ENCODE peak calls at places on chromosome 14, in five cellular contexts. C is WTC11, I is HepG2, W is K562, G is H1. B is an unnamed sample.

GRCh38 chr14:96224480-96225096 is 19.9 kb downstream of the BDKRB2 start:
- DNase-seq in C (no peak), I (no peak), W (no peak), G (no peak), B (no peak)

GRCh38 chr14:77307099-77307496 is 13.6 kb downstream of the POMT2 start:
- DNase-seq in C (no peak), I (peak; percentile 58), W (no peak), G (no peak), B (no peak)

GRCh38 chr14:84409435-84409834 is 1120.5 kb upstream of the FLRT2 start:
- DNase-seq in C (no peak), I (no peak), W (no peak), G (no peak), B (no peak)

GRCh38 chr14:50469982-50470381 is 62.4 kb downstream of the MAP4K5 start:
- DNase-seq in C (no peak), I (no peak), W (no peak), G (no peak), B (no peak)

GRCh38 chr14:90204516-90204915 is 51.8 kb upstream of the PSMC1 start:
- DNase-seq in C (no peak), I (no peak), W (no peak), G (no peak), B (no peak)

GRCh38 chr14:88005050-88005481 is at the start of gene GPR65:
- DNase-seq in C (no peak), I (no peak), W (no peak), G (no peak), B (peak; percentile 69)

GRCh38 chr14:55514819-55515470 is 65.1 kb upstream of the KTN1 start:
- DNase-seq in C (no peak), I (no peak), W (no peak), G (no peak), B (no peak)

GRCh38 chr14:35594616-35595015 is 60.7 kb downstream of the INSM2 start:
- DNase-seq in C (no peak), I (no peak), W (no peak), G (no peak), B (no peak)

GRCh38 chr14:42370056-42370455 is 763.4 kb downstream of the LRFN5 start:
- DNase-seq in C (no peak), I (no peak), W (no peak), G (no peak), B (no peak)

GRCh38 chr14:90850487-90850886 is 34.3 kb upstream of the TTC7B start:
- DNase-seq in C (no peak), I (peak; percentile 30), W (no peak), G (peak; percentile 45), B (no peak)

GRCh38 chr14:102622262-102622885 is 29.9 kb downstream of the RCOR1 start:
- DNase-seq in C (no peak), I (no peak), W (no peak), G (no peak), B (no peak)

GRCh38 chr14:67938046-67938445 is 118.5 kb downstream of the RAD51B start:
- DNase-seq in C (no peak), I (no peak), W (no peak), G (no peak), B (no peak)

GRCh38 chr14:67935371-67935770 is 115.8 kb downstream of the RAD51B start:
- DNase-seq in C (no peak), I (no peak), W (no peak), G (no peak), B (no peak)

GRCh38 chr14:67932708-67933107 is 113.1 kb downstream of the RAD51B start:
- DNase-seq in C (no peak), I (no peak), W (no peak), G (no peak), B (no peak)

GRCh38 chr14:67934851-67935250 is 115.3 kb downstream of the RAD51B start:
- DNase-seq in C (no peak), I (no peak), W (no peak), G (no peak), B (no peak)

GRCh38 chr14:67934087-67934486 is 114.5 kb downstream of the RAD51B start:
- DNase-seq in C (peak; percentile 28), I (peak; percentile 62), W (peak; percentile 19), G (no peak), B (peak; percentile 42)
- TF ChIP-seq ATF2 in C (no peak), I (no peak), W (no peak), G (peak; percentile 42), B (no peak)

DNA sequence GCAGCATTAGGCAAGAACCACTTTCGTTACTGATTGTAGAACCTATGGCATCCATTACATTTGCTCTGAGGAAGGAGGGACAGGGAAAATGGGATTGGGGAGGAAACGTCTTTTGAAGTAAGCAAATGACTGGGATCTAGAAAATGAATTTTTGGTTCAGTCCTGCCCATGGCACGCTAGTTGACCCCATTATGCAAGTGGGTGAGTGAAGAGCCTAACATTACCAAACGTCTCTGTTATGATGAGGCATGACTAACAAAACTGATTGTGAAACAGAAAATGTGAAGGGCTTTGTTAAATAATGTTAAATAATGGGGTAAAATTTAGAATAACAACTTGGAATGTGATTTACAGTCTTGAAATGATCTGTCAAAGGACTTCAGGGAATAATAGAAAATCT is 38.9 kb downstream of the CPSF2 start:
- DNase-seq in C (no peak), I (no peak), W (no peak), G (no peak), B (no peak)
- TF ChIP-seq CTCF in C (no peak), I (no peak), W (no peak), G (no peak), B (no peak)

GRCh38 chr14:62661818-62662217 is 383.4 kb downstream of the KCNH5 start:
- DNase-seq in C (no peak), I (no peak), W (no peak), G (no peak), B (no peak)
- TF ChIP-seq ATF2 in C (no peak), I (no peak), W (no peak), G (no peak), B (no peak)

GRCh38 chr14:68694516-68695235 is 98.2 kb downstream of the ZFP36L1 start:
- DNase-seq in C (no peak), I (no peak), W (no peak), G (no peak), B (no peak)
- TF ChIP-seq CTCF in C (no peak), I (no peak), W (no peak), G (no peak), B (no peak)

GRCh38 chr14:20477211-20477876 is 8.1 kb downstream of the PNP start:
- DNase-seq in C (no peak), I (no peak), W (no peak), G (no peak), B (no peak)
- TF ChIP-seq ATF2 in C (no peak), I (no peak), W (no peak), G (no peak), B (no peak)

GRCh38 chr14:104941508-104942365 is 17.1 kb downstream of the PLD4 start:
- DNase-seq in C (no peak), I (no peak), W (no peak), G (no peak), B (no peak)

GRCh38 chr14:104938960-104939359 is 14.3 kb downstream of the PLD4 start:
- DNase-seq in C (no peak), I (no peak), W (no peak), G (no peak), B (no peak)

GRCh38 chr14:104942586-104942985 is 17.9 kb downstream of the PLD4 start:
- DNase-seq in C (no peak), I (no peak), W (no peak), G (no peak), B (no peak)

GRCh38 chr14:104939666-104940410 is 15.2 kb downstream of the PLD4 start:
- DNase-seq in C (peak; percentile 5), I (no peak), W (no peak), G (no peak), B (no peak)

DNA sequence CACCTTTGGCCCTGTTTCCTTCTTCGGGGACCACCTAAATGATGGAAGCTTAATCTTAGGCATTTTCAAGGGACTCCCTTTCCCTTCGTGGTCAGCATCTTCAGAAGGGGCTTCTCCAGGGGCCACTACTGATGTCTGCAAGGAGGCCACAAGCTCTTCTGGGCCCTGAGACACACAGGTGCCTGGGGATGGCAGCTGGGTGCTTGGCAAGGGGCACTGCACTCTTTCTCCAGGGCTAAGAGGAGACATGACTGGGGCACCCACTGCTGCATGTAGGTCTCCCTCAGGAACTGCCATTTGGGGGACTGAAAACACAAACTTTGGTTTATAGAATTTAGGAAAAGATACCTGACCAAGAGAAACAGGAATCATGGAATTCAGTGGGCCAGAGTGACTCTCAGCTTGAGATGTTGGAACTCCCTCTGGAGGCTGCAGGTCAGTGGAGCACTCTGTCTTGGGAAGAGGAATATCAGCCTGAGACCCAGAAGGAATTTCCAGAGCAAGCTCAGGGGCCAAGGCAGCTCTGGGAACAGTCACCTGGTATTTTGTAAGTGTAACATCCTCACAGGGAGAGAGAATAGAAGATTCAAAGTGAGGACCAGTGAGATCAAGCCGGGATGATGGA is 16.0 kb downstream of the PLD4 start:
- DNase-seq in C (peak; percentile 9), I (no peak), W (no peak), G (no peak), B (no peak)
- TF ChIP-seq CTCF in C (no peak), I (peak; percentile 40), W (peak; percentile 52), G (peak; percentile 49), B (peak; percentile 14)